ENCODE peak calls at places on chromosomes 11 and 22, in seven cellular contexts. E, F, P, W, N, D and Y are unnamed samples.

GRCh38 chr11:12815150-12815523 is 140.9 kb downstream of the TEAD1 start:
- DNase-seq in P (no peak), W (no peak), F (no peak), E (no peak), D (no peak), N (no peak), Y (no peak)

GRCh38 chr22:26763633-26764295 is 106.4 kb downstream of the MIAT start:
- DNase-seq in D (no peak), P (no peak), W (peak; percentile 45), E (no peak), N (no peak), F (peak; percentile 56), Y (peak; percentile 40)

GRCh38 chr22:26781591-26781990 is 124.2 kb downstream of the MIAT start:
- DNase-seq in D (no peak), F (no peak), W (no peak), N (peak; percentile 26), P (no peak), E (no peak), Y (no peak)

GRCh38 chr11:69127091-69127850 is 28.5 kb upstream of the SMIM38 start:
- DNase-seq in P (peak; percentile 59), F (no peak), W (no peak), D (no peak), N (no peak), E (no peak), Y (no peak)

GRCh38 chr22:37397246-37397645 is 30.0 kb downstream of the ELFN2 start:
- DNase-seq in P (no peak), W (no peak), E (no peak), D (no peak), N (no peak), F (no peak), Y (no peak)

GRCh38 chr22:40426671-40427070 is 56.3 kb downstream of the SGSM3 start:
- DNase-seq in N (no peak), E (no peak), F (no peak), P (no peak), D (no peak), W (peak; percentile 88), Y (peak; percentile 25)

GRCh38 chr11:68503281-68503687 is 42.7 kb downstream of the PPP6R3 start:
- DNase-seq in N (no peak), W (peak; percentile 36), E (no peak), P (no peak), F (no peak), D (no peak), Y (peak; percentile 44)

GRCh38 chr11:65786008-65786785 is 666 bp upstream of the OVOL1 start:
- DNase-seq in F (no peak), N (no peak), D (no peak), E (peak; percentile 59), P (peak; percentile 81), W (no peak), Y (no peak)

GRCh38 chr11:75301131-75301530 is 50.3 kb downstream of the ARRB1 start:
- DNase-seq in N (no peak), F (no peak), W (no peak), E (peak; percentile 61), D (no peak), P (peak; percentile 34), Y (no peak)

GRCh38 chr22:40385041-40385782 is 14.8 kb downstream of the SGSM3 start:
- DNase-seq in P (no peak), D (no peak), W (no peak), E (no peak), N (no peak), F (no peak), Y (no peak)

GRCh38 chr11:108037211-108037610 is 28.5 kb downstream of the CUL5 start:
- DNase-seq in W (no peak), D (no peak), E (no peak), F (no peak), N (no peak), P (no peak), Y (no peak)

DNA sequence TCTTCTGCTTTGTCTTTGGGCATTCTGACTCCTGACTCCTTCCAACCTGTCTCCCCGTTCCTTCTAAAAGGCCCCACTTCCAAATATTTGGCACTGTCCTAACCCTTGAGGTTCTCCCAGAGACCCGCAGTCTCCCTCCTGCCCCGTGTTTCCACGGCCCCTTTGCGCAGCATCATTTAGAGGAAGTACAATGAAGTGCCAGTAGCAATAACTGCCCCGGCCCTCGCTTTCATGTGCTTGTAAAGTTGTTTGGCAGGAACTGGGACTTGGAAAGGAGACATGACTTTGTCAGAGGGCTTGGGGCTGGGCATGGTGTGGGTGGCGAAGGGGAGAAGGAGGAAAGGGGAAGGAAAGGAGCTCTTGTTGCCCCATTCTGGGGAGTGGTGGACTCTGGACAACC is 2.6 kb downstream of the CD44 start:
- DNase-seq in D (no peak), W (no peak), N (no peak), F (peak; percentile 73), E (peak; percentile 85), P (no peak), Y (no peak)
- H3K4me3 ChIP-seq in D (peak overlapping the region; percentile 98), W (peak overlapping the region; percentile 74), N (no peak overlapping the region), F (peak overlapping the region; percentile 99), E (peak overlapping the region; percentile 82), P (no peak overlapping the region), Y (peak overlapping the region; percentile 82)

GRCh38 chr11:59106363-59107336 is at the start of gene FAM111B:
- DNase-seq in F (peak; percentile 98), N (peak; percentile 77), P (peak; percentile 88), E (peak; percentile 87), W (peak; percentile 91), D (peak; percentile 60), Y (peak; percentile 92)
- TF ChIP-seq CTCF in F (no peak), N (no peak), P (no peak), E (no peak), W (no peak), D (peak; percentile 18), Y (no peak)

GRCh38 chr11:123187221-123187620 is 7.8 kb downstream of the CLMP start:
- DNase-seq in P (no peak), N (no peak), D (no peak), F (no peak), W (peak; percentile 42), E (no peak), Y (no peak)

GRCh38 chr11:123187670-123188507 is 7.2 kb downstream of the CLMP start:
- DNase-seq in D (no peak), F (no peak), W (peak; percentile 63), P (no peak), N (no peak), E (no peak), Y (peak; percentile 54)

GRCh38 chr11:123186291-123186690 is 8.8 kb downstream of the CLMP start:
- DNase-seq in D (no peak), E (no peak), W (no peak), P (no peak), F (peak; percentile 91), N (no peak), Y (no peak)

GRCh38 chr11:123190504-123190903 is 4.5 kb downstream of the CLMP start:
- DNase-seq in E (no peak), P (no peak), F (no peak), D (no peak), W (no peak), N (no peak), Y (no peak)

GRCh38 chr11:123188508-123189165 is 6.4 kb downstream of the CLMP start:
- DNase-seq in P (no peak), D (peak; percentile 91), E (no peak), W (peak; percentile 99), F (peak; percentile 61), N (no peak), Y (peak; percentile 85)
- H3K4me3 ChIP-seq in P (no peak overlapping the region), D (peak overlapping the region; percentile 50), E (no peak overlapping the region), W (peak overlapping the region; percentile 8), F (peak overlapping the region; percentile 27), N (no peak overlapping the region), Y (peak overlapping the region; percentile 26)

DNA sequence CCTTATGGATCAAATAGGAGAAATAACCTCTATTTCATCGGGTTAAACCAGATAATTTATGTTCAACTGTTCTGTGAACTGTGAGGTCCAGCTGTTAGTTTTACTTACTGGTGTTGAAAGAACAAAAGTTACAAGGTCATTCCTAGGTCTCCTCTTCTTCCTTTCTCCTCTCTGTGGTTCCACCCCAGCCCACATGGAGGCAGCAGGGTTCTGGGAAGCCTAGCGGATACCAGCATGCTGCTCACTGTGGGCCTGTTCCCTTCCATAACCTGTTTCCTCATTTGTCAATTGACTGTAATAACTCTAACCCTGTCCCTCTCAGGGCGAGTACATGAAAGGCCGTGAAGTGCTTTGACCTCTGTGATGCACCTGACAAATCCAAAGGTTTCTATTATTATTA is 27.8 kb downstream of the RELT start:
- DNase-seq in N (peak; percentile 81), E (peak; percentile 80), F (peak; percentile 68), D (no peak), P (no peak), W (peak; percentile 40), Y (peak; percentile 72)
- TF ChIP-seq CTCF in N (peak; percentile 91), E (peak; percentile 69), F (peak; percentile 72), D (peak; percentile 73), P (peak; percentile 54), W (peak; percentile 60), Y (peak; percentile 85)

GRCh38 chr11:5550440-5551095 is 2.2 kb upstream of the OR52H1 start:
- DNase-seq in E (no peak), D (peak; percentile 23), N (no peak), F (peak; percentile 80), W (peak; percentile 91), P (no peak), Y (peak; percentile 46)
- H3K4me3 ChIP-seq in E (no peak overlapping the region), D (no peak overlapping the region), N (no peak overlapping the region), F (no peak overlapping the region), W (no peak overlapping the region), P (no peak overlapping the region), Y (no peak overlapping the region)

DNA sequence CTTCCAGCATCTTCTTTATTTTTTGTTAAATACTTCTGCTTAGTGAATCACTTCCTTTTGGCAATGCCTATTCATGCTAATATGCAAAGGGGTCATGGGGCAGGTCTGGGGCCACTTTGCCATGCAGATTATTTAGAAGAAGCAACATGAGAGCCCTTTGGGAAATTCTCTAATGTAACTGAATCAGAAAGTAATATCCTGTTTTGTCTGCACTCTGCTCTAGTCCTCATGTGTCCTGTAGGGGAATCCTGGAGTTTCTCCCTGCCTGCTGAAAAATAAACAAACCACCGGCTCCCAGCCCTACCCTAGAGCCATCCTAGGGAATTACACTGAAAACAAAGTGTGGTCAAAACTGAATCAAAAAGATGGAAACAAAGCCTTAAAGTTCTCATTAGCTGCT is 176.4 kb upstream of the POU2AF2 start:
- DNase-seq in F (peak; percentile 48), N (no peak), P (no peak), W (peak; percentile 81), D (peak; percentile 18), E (no peak), Y (peak; percentile 68)
- TF ChIP-seq CTCF in F (peak; percentile 47), N (peak; percentile 52), P (no peak), W (peak; percentile 62), D (peak; percentile 58), E (no peak), Y (peak; percentile 53)

DNA sequence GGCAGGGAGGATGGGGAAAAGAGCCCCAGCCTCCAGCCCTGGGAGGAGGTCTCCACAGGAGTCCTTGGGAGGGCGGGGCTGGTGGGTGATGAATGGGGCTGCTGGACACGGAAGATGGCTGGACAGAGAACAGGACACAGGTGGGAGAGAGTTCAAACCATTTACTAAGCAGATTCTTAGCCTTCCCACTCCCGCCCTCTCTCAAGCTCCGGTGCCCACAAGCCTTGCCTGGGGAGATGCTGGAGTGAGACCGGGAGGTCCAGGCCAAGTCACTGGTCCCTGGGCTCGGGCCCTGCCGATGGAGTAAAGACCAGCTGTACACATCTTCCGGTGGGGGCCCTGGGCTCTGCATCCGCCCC is 1.4 kb downstream of the CLDN5 start:
- DNase-seq in P (no peak), E (no peak), F (no peak), D (no peak), W (no peak), N (no peak), Y (no peak)
- H3K4me3 ChIP-seq in P (peak overlapping the region; percentile 23), E (peak overlapping the region; percentile 61), F (no peak overlapping the region), D (peak overlapping the region; percentile 42), W (peak overlapping the region; percentile 10), N (no peak overlapping the region), Y (peak overlapping the region; percentile 35)